ENCODE peak calls at places on chromosomes 1 and 21, in eight cellular contexts. H is right lobe of liver; B is activated CD8-positive, alpha-beta T cell treated with anti-CD3 and anti-CD28 coated beads, Interleukin-2, amount 10 ng/mL, durations not matched to agents 7 days and 5 days; N is AG08395; L is neural crest cell; F is cardiac muscle cell; R is GM20000; I is ACHN. A is an unnamed sample.

GRCh38 chr1:12142891-12143630 is 23.7 kb upstream of the TNFRSF1B start:
- DNase-seq in I (no peak), B (no peak), H (peak), L (no peak), N (no peak), F (no peak), R (no peak), A (no peak)

GRCh38 chr21:31566061-31566460 is 93.4 kb upstream of the SOD1 start:
- DNase-seq in B (no peak), N (no peak), H (no peak), R (no peak), F (peak), I (peak), L (no peak), A (no peak)

GRCh38 chr1:182359645-182360044 is 31.9 kb downstream of the GLUL start:
- DNase-seq in L (peak), R (no peak), H (no peak), N (no peak), B (no peak), F (no peak), I (no peak), A (no peak)

GRCh38 chr1:39668894-39669293 is 3.0 kb downstream of the NT5C1A start:
- DNase-seq in H (no peak), I (no peak), F (no peak), L (no peak), N (no peak), R (no peak), B (no peak), A (no peak)

GRCh38 chr1:66944330-66945274 is 19.8 kb downstream of the MIER1 start:
- DNase-seq in I (peak), H (peak), R (no peak), B (no peak), L (no peak), F (peak), N (no peak), A (no peak)

GRCh38 chr1:170663441-170664282 is at the start of gene PRRX1:
- DNase-seq in L (no peak), N (peak), F (peak), R (no peak), H (no peak), I (no peak), B (no peak), A (no peak)

GRCh38 chr1:95927061-95927460 is 693.1 kb downstream of the RWDD3 start:
- DNase-seq in R (no peak), F (no peak), H (no peak), L (no peak), I (no peak), B (no peak), N (no peak), A (no peak)

GRCh38 chr1:171179323-171180227 is 5.5 kb upstream of the FMO2 start:
- DNase-seq in B (no peak), N (no peak), H (no peak), F (no peak), R (no peak), I (no peak), L (no peak), A (no peak)

GRCh38 chr1:99801584-99801983 is 35.1 kb upstream of the FRRS1 start:
- DNase-seq in H (no peak), L (no peak), F (no peak), R (no peak), N (no peak), I (no peak), B (no peak), A (no peak)

GRCh38 chr1:204191481-204191880 is 4.8 kb downstream of the KISS1 start:
- DNase-seq in N (no peak), I (no peak), B (no peak), L (no peak), F (no peak), R (no peak), H (no peak), A (no peak)

GRCh38 chr1:150512846-150513245 is 2.7 kb upstream of the FALEC start:
- DNase-seq in I (no peak), H (no peak), F (no peak), L (no peak), R (no peak), N (no peak), B (no peak), A (no peak)

GRCh38 chr1:247147781-247148180 is 24.0 kb downstream of the ZNF124 start:
- DNase-seq in H (no peak), R (no peak), I (no peak), L (no peak), F (no peak), B (no peak), N (no peak), A (no peak)

GRCh38 chr1:7808253-7808844 is 24.3 kb downstream of the PER3 start:
- DNase-seq in F (peak), I (peak), N (peak), L (no peak), H (no peak), R (peak), B (no peak), A (no peak)

GRCh38 chr1:9004031-9004730 is 22.0 kb downstream of the SLC2A7 start:
- DNase-seq in B (peak), F (no peak), L (no peak), N (no peak), H (no peak), R (no peak), I (no peak), A (no peak)

GRCh38 chr1:7279753-7280150 is 491.3 kb upstream of the VAMP3 start:
- DNase-seq in I (no peak), F (no peak), R (no peak), B (no peak), H (no peak), L (no peak), N (no peak), A (no peak)

GRCh38 chr1:63487336-63488065 is 35.5 kb downstream of the ITGB3BP start:
- DNase-seq in L (no peak), I (no peak), N (no peak), H (no peak), B (no peak), R (no peak), F (peak), A (no peak)

GRCh38 chr1:93749894-93750301 is 68.3 kb upstream of the BCAR3 start:
- DNase-seq in L (no peak), N (no peak), R (peak), I (peak), B (no peak), F (peak), H (no peak), A (peak)

GRCh38 chr1:39933956-39934941 is 20.7 kb upstream of the MFSD2A start:
- DNase-seq in F (peak), L (no peak), R (no peak), I (no peak), B (no peak), N (peak), H (peak), A (no peak)

GRCh38 chr1:244496186-244496585 is 35.1 kb downstream of the CATSPERE start:
- DNase-seq in R (no peak), B (no peak), F (no peak), N (no peak), H (no peak), L (no peak), I (no peak), A (no peak)

A was measured in DND-41.